ENCODE peak calls at places on chromosomes 7 and 10, in four cellular contexts. E, J, L and K are unnamed samples.

GRCh38 chr10:62817763-62818425 is 1.7 kb upstream of the EGR2 start:
- DNase-seq in E (peak; percentile 61), J (peak; percentile 89), L (no peak), K (peak; percentile 73)

GRCh38 chr10:30422981-30423654 is 10.9 kb upstream of the MAP3K8 start:
- DNase-seq in E (peak; percentile 86), J (no peak), L (no peak), K (no peak)

GRCh38 chr7:1322240-1323110 is 89.8 kb downstream of the UNCX start:
- DNase-seq in E (no peak), J (no peak), L (no peak), K (no peak)

GRCh38 chr7:112798199-112799159 is 8.3 kb upstream of the TMEM168 start:
- DNase-seq in E (no peak), J (peak; percentile 26), L (no peak), K (no peak)

GRCh38 chr10:22503315-22504090 is 158.2 kb downstream of the SPAG6 start:
- DNase-seq in E (no peak), J (peak; percentile 66), L (no peak), K (no peak)

GRCh38 chr10:13984647-13985155 is 346.0 kb downstream of the FRMD4A start:
- DNase-seq in E (peak; percentile 97), J (no peak), L (no peak), K (no peak)

GRCh38 chr10:31605846-31606543 is 287.0 kb downstream of the ZEB1 start:
- DNase-seq in E (no peak), J (no peak), L (no peak), K (no peak)

GRCh38 chr10:5195727-5196374 is 786 bp upstream of the AKR1C4 start:
- DNase-seq in E (no peak), J (no peak), L (no peak), K (no peak)

GRCh38 chr7:28536259-28536658 is 123.9 kb downstream of the CREB5 start:
- DNase-seq in E (peak; percentile 56), J (no peak), L (no peak), K (peak; percentile 52)

GRCh38 chr10:60645928-60646433 is 132.3 kb upstream of the CDK1 start:
- DNase-seq in E (no peak), J (no peak), L (no peak), K (no peak)

GRCh38 chr10:110504111-110504735 is 6.5 kb downstream of the DUSP5 start:
- DNase-seq in E (peak; percentile 91), J (peak; percentile 41), L (peak; percentile 93), K (no peak)

GRCh38 chr7:55504093-55504859 is 68.0 kb downstream of the VOPP1 start:
- DNase-seq in E (peak; percentile 44), J (no peak), L (no peak), K (no peak)

GRCh38 chr10:49735848-49736563 is 26.1 kb downstream of the OGDHL start:
- DNase-seq in E (no peak), J (no peak), L (no peak), K (no peak)

GRCh38 chr10:96073722-96074121 is 30.3 kb downstream of the CCNJ start:
- DNase-seq in E (peak; percentile 85), J (peak; percentile 36), L (no peak), K (no peak)

GRCh38 chr10:91032614-91033248 is 111.8 kb upstream of the ANKRD1 start:
- DNase-seq in E (peak; percentile 22), J (no peak), L (no peak), K (no peak)

GRCh38 chr7:74289660-74290589 is 718 bp downstream of the CLIP2 start:
- DNase-seq in E (no peak), J (no peak), L (no peak), K (no peak)

GRCh38 chr10:71663311-71663710 is 56.3 kb downstream of the C10orf105 start:
- DNase-seq in E (no peak), J (peak; percentile 38), L (no peak), K (no peak)

GRCh38 chr7:132080967-132081668 is 495.2 kb downstream of the PLXNA4 start:
- DNase-seq in E (peak; percentile 22), J (no peak), L (no peak), K (no peak)

GRCh38 chr7:135117096-135117495 is 30.8 kb upstream of the TMEM140 start:
- DNase-seq in E (peak; percentile 0), J (no peak), L (no peak), K (no peak)

GRCh38 chr10:48751730-48752129 is 67.1 kb downstream of the WDFY4 start:
- DNase-seq in E (no peak), J (no peak), L (no peak), K (no peak)

GRCh38 chr7:540997-541396 is 21.4 kb upstream of the PDGFA start:
- DNase-seq in E (no peak), J (no peak), L (no peak), K (no peak)

GRCh38 chr10:125700355-125700911 is 17.5 kb upstream of the TEX36 start:
- DNase-seq in E (peak; percentile 53), J (no peak), L (no peak), K (no peak)

GRCh38 chr10:519716-520401 is 169.6 kb downstream of the DIP2C start:
- DNase-seq in E (no peak), J (no peak), L (no peak), K (no peak)

GRCh38 chr7:95478139-95479037 is 7.4 kb upstream of the ASB4 start:
- DNase-seq in E (peak; percentile 30), J (peak; percentile 49), L (no peak), K (no peak)

GRCh38 chr10:16987129-16987670 is 142.4 kb downstream of the CUBN start:
- DNase-seq in E (peak; percentile 87), J (no peak), L (no peak), K (no peak)

GRCh38 chr10:126598009-126598408 is 72.5 kb downstream of the C10orf90 start:
- DNase-seq in E (peak; percentile 27), J (peak; percentile 22), L (no peak), K (peak; percentile 66)

GRCh38 chr10:5960070-5960972 is 17.0 kb downstream of the IL15RA start:
- DNase-seq in E (peak; percentile 73), J (peak; percentile 68), L (no peak), K (no peak)

GRCh38 chr7:130985361-130985760 is 251.4 kb upstream of the KLF14 start:
- DNase-seq in E (no peak), J (no peak), L (no peak), K (no peak)

GRCh38 chr7:20217193-20217948 is at the start of gene MACC1:
- DNase-seq in E (no peak), J (peak; percentile 91), L (peak; percentile 96), K (peak; percentile 64)

GRCh38 chr10:128337860-128338378 is 211.7 kb upstream of the MKI67 start:
- DNase-seq in E (no peak), J (no peak), L (no peak), K (no peak)

GRCh38 chr7:13181221-13181620 is 493.8 kb downstream of the ARL4A start:
- DNase-seq in E (peak; percentile 16), J (no peak), L (no peak), K (no peak)

GRCh38 chr7:98816206-98816605 is 53.6 kb downstream of the TMEM130 start:
- DNase-seq in E (no peak), J (no peak), L (no peak), K (no peak)

GRCh38 chr7:74501298-74501697 is 47.6 kb downstream of the GTF2IRD1 start:
- DNase-seq in E (no peak), J (no peak), L (no peak), K (no peak)

GRCh38 chr7:148927141-148927540 is 43.0 kb upstream of the EZH2 start:
- DNase-seq in E (no peak), J (no peak), L (no peak), K (no peak)

GRCh38 chr7:30743371-30744074 is 8.4 kb upstream of the INMT start:
- DNase-seq in E (peak; percentile 35), J (peak; percentile 80), L (no peak), K (no peak)

GRCh38 chr10:126905776-126906703 is 812 bp downstream of the DOCK1 start:
- DNase-seq in E (peak; percentile 52), J (no peak), L (no peak), K (peak; percentile 73)

GRCh38 chr7:129877146-129877792 is 75.5 kb downstream of the UBE2H start:
- DNase-seq in E (no peak), J (no peak), L (no peak), K (no peak)

GRCh38 chr10:70253878-70254765 is 20.9 kb upstream of the PPA1 start:
- DNase-seq in E (no peak), J (no peak), L (no peak), K (no peak)

GRCh38 chr10:70256463-70256862 is 23.2 kb upstream of the PPA1 start:
- DNase-seq in E (no peak), J (no peak), L (no peak), K (no peak)

GRCh38 chr10:70255329-70256299 is 22.4 kb upstream of the PPA1 start:
- DNase-seq in E (no peak), J (peak; percentile 39), L (no peak), K (no peak)

GRCh38 chr10:70258216-70258615 is 25.0 kb upstream of the PPA1 start:
- DNase-seq in E (no peak), J (no peak), L (no peak), K (no peak)

GRCh38 chr10:70254795-70255328 is 21.6 kb upstream of the PPA1 start:
- DNase-seq in E (no peak), J (no peak), L (no peak), K (no peak)
- TF ChIP-seq CHD1 in E (no peak), J (no peak), L (no peak), K (no peak)

DNA sequence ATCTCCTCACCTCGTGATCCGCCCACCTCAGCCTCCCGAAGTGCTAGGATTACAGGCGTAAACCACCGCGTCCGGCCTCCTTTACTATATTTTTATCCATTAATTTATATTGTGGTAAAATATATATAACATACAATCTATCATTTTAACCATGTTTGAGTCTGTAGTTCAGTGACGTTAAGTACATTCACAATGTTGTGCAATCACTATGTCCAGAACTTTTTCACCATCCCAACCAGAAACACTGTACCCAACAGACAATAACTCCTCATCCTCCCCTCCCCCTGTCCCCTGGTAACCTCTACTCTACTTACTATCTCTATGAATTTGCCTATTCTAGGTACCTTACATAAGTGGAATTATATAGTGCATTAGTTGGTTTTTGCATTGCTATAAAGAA is 297.5 kb upstream of the GALNT17 start:
- DNase-seq in E (no peak), J (no peak), L (no peak), K (no peak)
- TF ChIP-seq CHD1 in E (no peak), J (no peak), L (no peak), K (no peak)

GRCh38 chr10:69415951-69416350 is 767 bp downstream of the TACR2 start:
- DNase-seq in E (no peak), J (no peak), L (no peak), K (no peak)

GRCh38 chr10:69415049-69415448 is 1.7 kb downstream of the TACR2 start:
- DNase-seq in E (no peak), J (no peak), L (no peak), K (no peak)

GRCh38 chr10:69418052-69418752 is 1.5 kb upstream of the TACR2 start:
- DNase-seq in E (no peak), J (no peak), L (no peak), K (no peak)

GRCh38 chr10:69417542-69417941 is 824 bp upstream of the TACR2 start:
- DNase-seq in E (no peak), J (no peak), L (no peak), K (no peak)

DNA sequence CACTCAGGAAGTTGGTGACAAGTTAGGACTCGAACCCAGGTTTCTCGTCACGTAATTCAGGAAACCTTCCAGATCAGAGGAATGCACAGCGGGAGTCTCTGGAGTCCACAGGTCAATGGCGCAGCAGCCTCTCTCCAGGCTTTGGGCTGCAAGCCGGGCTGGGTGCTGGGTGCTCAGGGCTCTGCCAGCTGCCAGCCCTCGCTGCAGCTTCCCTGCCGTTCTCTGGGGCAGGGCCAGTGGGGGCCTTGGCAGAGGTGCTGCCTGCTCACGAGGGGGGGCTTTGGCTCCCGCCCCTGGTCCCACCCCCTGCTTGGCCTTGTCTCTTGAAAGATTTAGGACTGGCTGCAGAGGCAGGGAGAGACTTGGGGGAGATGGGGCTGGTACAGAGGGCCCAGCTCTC is at the start of gene TACR2:
- DNase-seq in E (no peak), J (no peak), L (no peak), K (no peak)
- TF ChIP-seq CHD1 in E (no peak), J (no peak), L (no peak), K (no peak)

GRCh38 chr7:15684834-15685233 is 1.6 kb downstream of the MEOX2 start:
- DNase-seq in E (no peak), J (no peak), L (no peak), K (no peak)
- TF ChIP-seq CHD1 in E (no peak), J (no peak), L (no peak), K (no peak)